ENCODE peak calls at places on chromosomes 12 and 14, in four cellular contexts. J is GM12878, O is K562, A is HepG2. Z is an unnamed sample.
A peak's percentile ranks its signal among the peaks of the same experiment; 100 is the strongest.

GRCh38 chr14:64112859-64113258 is 181.3 kb downstream of the ESR2 start:
- DNase-seq in J (no peak), O (no peak), A (no peak), Z (no peak)

GRCh38 chr14:105974902-105975301 is 448.5 kb downstream of the TMEM121 start:
- DNase-seq in J (no peak), O (peak; percentile 41), A (peak; percentile 39), Z (peak; percentile 26)

GRCh38 chr12:53267309-53268008 is 640 bp upstream of the ESPL1 start:
- DNase-seq in J (no peak), O (peak; percentile 30), A (no peak), Z (no peak)

GRCh38 chr14:34930591-34931069 is 52.2 kb upstream of the SRP54 start:
- DNase-seq in J (peak; percentile 36), O (no peak), A (no peak), Z (no peak)

GRCh38 chr12:98595152-98595988 is 1.9 kb downstream of the SLC25A3 start:
- DNase-seq in J (no peak), O (no peak), A (peak; percentile 29), Z (no peak)

GRCh38 chr12:49687941-49688340 is 19.3 kb downstream of the FMNL3 start:
- DNase-seq in J (no peak), O (no peak), A (no peak), Z (no peak)

GRCh38 chr12:130838951-130839769 is at the start of gene STX2:
- DNase-seq in J (peak; percentile 30), O (peak; percentile 97), A (peak; percentile 80), Z (peak; percentile 98)

GRCh38 chr14:71714225-71714624 is 218.0 kb upstream of the RGS6 start:
- DNase-seq in J (no peak), O (no peak), A (no peak), Z (no peak)

GRCh38 chr14:92717571-92718042 is 30.8 kb downstream of the LGMN start:
- DNase-seq in J (no peak), O (no peak), A (no peak), Z (no peak)

GRCh38 chr12:49870501-49871262 is 27.8 kb upstream of the BCDIN3D start:
- DNase-seq in J (no peak), O (no peak), A (no peak), Z (no peak)

GRCh38 chr12:58584885-58585284 is 335.4 kb downstream of the LRIG3 start:
- DNase-seq in J (no peak), O (no peak), A (no peak), Z (no peak)

GRCh38 chr12:53044052-53044581 is 5.7 kb upstream of the TNS2 start:
- DNase-seq in J (no peak), O (no peak), A (peak; percentile 72), Z (no peak)

GRCh38 chr12:2291182-2291832 is 238.5 kb downstream of the CACNA1C start:
- DNase-seq in J (no peak), O (peak; percentile 81), A (peak; percentile 33), Z (peak; percentile 82)

GRCh38 chr14:77580964-77581505 is 35.4 kb downstream of the SPTLC2 start:
- DNase-seq in J (peak; percentile 66), O (no peak), A (no peak), Z (peak; percentile 37)

GRCh38 chr12:30753233-30753632 is 1.5 kb downstream of the CAPRIN2 start:
- DNase-seq in J (no peak), O (peak; percentile 34), A (peak; percentile 56), Z (peak; percentile 58)

GRCh38 chr12:51678086-51678724 is 87.2 kb downstream of the SCN8A start:
- DNase-seq in J (no peak), O (peak; percentile 52), A (peak; percentile 50), Z (peak; percentile 73)

GRCh38 chr12:209246-209645 is 4.7 kb downstream of the SLC6A12 start:
- DNase-seq in J (no peak), O (no peak), A (no peak), Z (no peak)

GRCh38 chr12:56261503-56262230 is 3.5 kb upstream of the ANKRD52 start:
- DNase-seq in J (no peak), O (no peak), A (no peak), Z (no peak)

GRCh38 chr14:98773814-98774213 is 498.2 kb downstream of the BCL11B start:
- DNase-seq in J (no peak), O (no peak), A (no peak), Z (no peak)

GRCh38 chr12:128265566-128265965 is 1.4 kb upstream of the TMEM132C start:
- DNase-seq in J (no peak), O (no peak), A (no peak), Z (no peak)

GRCh38 chr14:90986510-90986909 is 73.9 kb downstream of the RPS6KA5 start:
- DNase-seq in J (no peak), O (no peak), A (no peak), Z (no peak)

GRCh38 chr12:105805730-105806390 is 332.9 kb downstream of the NUAK1 start:
- DNase-seq in J (no peak), O (no peak), A (no peak), Z (no peak)

GRCh38 chr12:121443193-121443829 is 43.4 kb downstream of the RNF34 start:
- DNase-seq in J (no peak), O (peak; percentile 78), A (peak; percentile 45), Z (peak; percentile 94)
- TF ChIP-seq TARDBP in J (no peak), O (no peak), A (no peak), Z (no peak)

GRCh38 chr12:5580911-5581488 is 149.1 kb downstream of the NTF3 start:
- DNase-seq in J (no peak), O (no peak), A (no peak), Z (no peak)
- TF ChIP-seq TARDBP in J (no peak), O (no peak), A (no peak), Z (no peak)

GRCh38 chr14:21997300-21997699 is 323.7 kb upstream of the OR4E1 start:
- DNase-seq in J (no peak), O (no peak), A (peak; percentile 43), Z (peak; percentile 28)
- TF ChIP-seq TARDBP in J (no peak), O (no peak), A (no peak), Z (no peak)

GRCh38 chr12:47718531-47718930 is 6.8 kb downstream of the ENDOU start:
- DNase-seq in J (no peak), O (no peak), A (no peak), Z (no peak)

GRCh38 chr12:47717046-47717442 is 8.2 kb downstream of the ENDOU start:
- DNase-seq in J (no peak), O (no peak), A (no peak), Z (no peak)

GRCh38 chr12:47715877-47716548 is 9.3 kb downstream of the ENDOU start:
- DNase-seq in J (no peak), O (no peak), A (no peak), Z (no peak)

GRCh38 chr12:47715393-47715876 is 9.6 kb upstream of the RPAP3 start:
- DNase-seq in J (no peak), O (peak; percentile 63), A (peak; percentile 76), Z (peak; percentile 71)

DNA sequence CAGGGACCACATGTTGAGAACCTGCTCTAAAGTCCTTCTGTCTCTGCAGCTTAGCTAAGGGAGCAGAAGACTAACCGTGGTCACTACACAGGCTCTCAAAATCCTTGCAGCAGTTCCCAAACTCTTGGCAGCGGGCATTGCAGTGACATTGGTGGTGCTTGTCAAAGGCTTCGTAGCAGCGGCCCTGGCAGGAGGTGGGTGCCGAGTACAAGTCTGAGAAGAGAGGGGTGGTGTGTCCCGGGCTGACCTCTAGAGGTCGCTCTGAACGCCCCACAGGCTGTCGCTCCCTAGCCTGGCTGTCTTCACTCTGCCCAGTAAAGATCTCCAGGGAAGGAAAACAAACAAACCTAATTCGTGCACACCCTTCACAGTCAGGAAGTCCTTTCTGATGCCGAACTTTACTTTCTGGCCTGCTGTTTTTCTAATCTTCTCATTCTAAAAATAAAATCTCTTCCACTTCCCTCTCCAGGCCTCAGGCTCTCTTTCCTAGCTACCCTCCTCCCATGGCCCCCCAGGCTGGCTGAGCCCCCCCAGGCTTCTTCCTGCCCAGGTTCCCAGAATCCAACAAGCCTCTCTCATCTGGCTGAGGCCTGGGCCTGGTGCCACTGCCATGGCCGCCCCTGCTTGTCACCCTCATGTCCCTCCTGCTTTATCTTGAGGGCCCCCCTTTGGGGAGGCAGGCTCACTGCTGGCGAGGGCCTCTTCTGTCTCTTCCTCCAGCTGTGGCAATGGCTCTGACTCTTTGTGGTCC is 7.7 kb downstream of the ENDOU start:
- DNase-seq in J (no peak), O (peak; percentile 76), A (peak; percentile 42), Z (peak; percentile 92)
- TF ChIP-seq TARDBP in J (no peak), O (no peak), A (no peak), Z (no peak)

GRCh38 chr12:26339976-26340375 is 144.6 kb downstream of the SSPN start:
- DNase-seq in J (no peak), O (no peak), A (no peak), Z (no peak)

GRCh38 chr12:26338574-26339572 is 143.5 kb downstream of the SSPN start:
- DNase-seq in J (no peak), O (no peak), A (no peak), Z (no peak)

GRCh38 chr12:26331960-26332359 is 136.6 kb downstream of the SSPN start:
- DNase-seq in J (no peak), O (no peak), A (no peak), Z (no peak)

GRCh38 chr12:26340649-26341048 is 145.3 kb downstream of the SSPN start:
- DNase-seq in J (peak; percentile 37), O (no peak), A (no peak), Z (no peak)

DNA sequence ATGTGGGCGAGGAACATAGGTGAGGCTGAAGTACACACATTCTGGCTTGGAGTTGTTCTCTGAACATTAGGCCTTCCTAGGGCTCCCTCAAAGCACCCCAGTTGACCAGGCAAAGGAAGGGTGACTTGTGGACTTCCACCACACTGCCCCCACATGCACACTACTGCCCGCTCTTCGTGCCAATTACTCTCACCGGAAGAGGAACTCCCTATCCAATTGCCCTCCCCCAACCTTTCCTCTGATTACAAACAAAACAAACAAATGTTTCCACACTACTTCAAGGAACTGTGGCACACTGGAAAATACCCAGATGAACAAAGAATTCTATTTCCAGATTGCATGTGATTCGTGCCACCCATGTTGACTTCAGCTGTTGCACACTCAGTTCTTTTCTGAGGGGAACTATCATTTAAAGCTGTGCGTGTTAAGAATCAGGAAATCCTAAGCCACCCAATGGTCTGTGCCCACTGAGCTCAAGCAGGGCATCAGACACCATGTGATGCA is 139.3 kb downstream of the SSPN start:
- DNase-seq in J (no peak), O (no peak), A (no peak), Z (no peak)
- TF ChIP-seq TARDBP in J (no peak), O (no peak), A (no peak), Z (no peak)

GRCh38 chr12:78261901-78262300 is 431.2 kb downstream of the NAV3 start:
- DNase-seq in J (no peak), O (no peak), A (no peak), Z (no peak)

GRCh38 chr12:78260976-78261375 is 430.3 kb downstream of the NAV3 start:
- DNase-seq in J (no peak), O (no peak), A (no peak), Z (no peak)
- TF ChIP-seq TARDBP in J (no peak), O (no peak), A (no peak), Z (no peak)

GRCh38 chr14:103185051-103186027 is 62.1 kb downstream of the TNFAIP2 start:
- DNase-seq in J (no peak), O (peak; percentile 27), A (peak; percentile 27), Z (peak; percentile 24)
- TF ChIP-seq TARDBP in J (no peak), O (no peak), A (no peak), Z (no peak)

DNA sequence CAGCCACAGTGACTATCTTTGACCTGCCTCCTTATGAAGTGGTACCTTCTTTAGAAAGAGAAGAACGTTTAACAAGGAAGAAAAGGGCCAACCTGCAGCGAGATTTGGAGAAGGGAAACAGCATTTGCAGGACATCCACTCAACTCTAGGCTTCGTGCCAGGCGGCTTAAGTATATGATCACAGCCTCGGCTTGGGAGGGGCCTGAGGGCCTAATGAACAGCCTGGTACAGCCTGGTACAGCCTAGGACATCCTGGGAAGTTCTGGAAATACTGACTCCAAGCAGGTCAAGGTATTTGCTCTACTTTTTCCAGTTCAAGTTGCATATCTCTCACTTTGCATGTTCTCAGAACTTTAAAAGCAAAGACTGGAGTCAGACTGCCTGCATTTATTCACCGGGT is 16.1 kb downstream of the HCAR2 start:
- DNase-seq in J (no peak), O (no peak), A (no peak), Z (no peak)
- TF ChIP-seq TARDBP in J (no peak), O (no peak), A (no peak), Z (no peak)